ENCODE peak calls at places on chromosome 1, in nine cellular contexts. U is caudate nucleus; M is AG04450; X is stimulated activated CD8-positive, alpha-beta memory T cell treated with anti-CD3 and anti-CD28 coated beads, Interleukin-4, amount 100 ng/mL, for 24 hours; S is NCI-H187; J is M059J; O is endothelial cell of umbilical vein; I is NCI-H226; H is T-helper 2 cell. B is an unnamed sample.

GRCh38 chr1:109263597-109264378 is 14.4 kb downstream of the CELSR2 start:
- DNase-seq in U (peak), M (no peak), X (peak), S (no peak), J (peak), O (peak), I (peak), H (peak), B (peak)

GRCh38 chr1:38559180-38559874 is 300.2 kb downstream of the RRAGC start:
- DNase-seq in U (no peak), M (no peak), X (peak), S (no peak), J (no peak), O (no peak), I (no peak), H (peak), B (no peak)

GRCh38 chr1:181173761-181174371 is 85.4 kb downstream of the IER5 start:
- DNase-seq in U (no peak), M (no peak), X (no peak), S (no peak), J (peak), O (no peak), I (no peak), H (no peak), B (no peak)

GRCh38 chr1:29513357-29513756 is 277.0 kb downstream of the PTPRU start:
- DNase-seq in U (no peak), M (peak), X (no peak), S (no peak), J (peak), O (peak), I (peak), H (no peak), B (peak)

GRCh38 chr1:201597551-201598230 is 58.8 kb downstream of the NAV1 start:
- DNase-seq in U (no peak), M (no peak), X (no peak), S (peak), J (peak), O (peak), I (no peak), H (no peak), B (no peak)

GRCh38 chr1:154270833-154271232 is 1.6 kb upstream of the HAX1 start:
- DNase-seq in U (no peak), M (no peak), X (no peak), S (no peak), J (no peak), O (no peak), I (no peak), H (no peak), B (no peak)

GRCh38 chr1:50109647-50110075 is 941 bp downstream of the ELAVL4 start:
- DNase-seq in U (no peak), M (no peak), X (no peak), S (peak), J (no peak), O (no peak), I (no peak), H (no peak), B (peak)

GRCh38 chr1:93661829-93662474 is 19.7 kb downstream of the BCAR3 start:
- DNase-seq in U (no peak), M (peak), X (no peak), S (no peak), J (peak), O (peak), I (peak), H (no peak), B (no peak)

GRCh38 chr1:217134857-217135568 is 411.8 kb upstream of the ESRRG start:
- DNase-seq in U (no peak), M (no peak), X (no peak), S (no peak), J (peak), O (no peak), I (no peak), H (no peak), B (no peak)

GRCh38 chr1:204647114-204647804 is 38.3 kb downstream of the LRRN2 start:
- DNase-seq in U (no peak), M (peak), X (no peak), S (no peak), J (peak), O (peak), I (peak), H (no peak), B (no peak)

GRCh38 chr1:169475806-169476205 is 9.9 kb downstream of the SLC19A2 start:
- DNase-seq in U (no peak), M (no peak), X (no peak), S (no peak), J (no peak), O (no peak), I (no peak), H (no peak), B (no peak)

GRCh38 chr1:164524810-164525209 is 34.2 kb upstream of the PBX1 start:
- DNase-seq in U (no peak), M (no peak), X (no peak), S (no peak), J (peak), O (no peak), I (no peak), H (no peak), B (no peak)

GRCh38 chr1:206590025-206590834 is 22.0 kb downstream of the EIF2D start:
- DNase-seq in U (no peak), M (no peak), X (no peak), S (no peak), J (peak), O (no peak), I (no peak), H (no peak), B (no peak)

GRCh38 chr1:37660646-37661045 is 26.0 kb upstream of the RSPO1 start:
- DNase-seq in U (no peak), M (no peak), X (no peak), S (no peak), J (no peak), O (no peak), I (no peak), H (no peak), B (no peak)

GRCh38 chr1:17957588-17958267 is 149.9 kb upstream of the IGSF21 start:
- DNase-seq in U (no peak), M (no peak), X (no peak), S (no peak), J (no peak), O (no peak), I (no peak), H (no peak), B (no peak)

GRCh38 chr1:199522936-199523335 is 504.6 kb upstream of the NR5A2 start:
- DNase-seq in U (no peak), M (no peak), X (no peak), S (no peak), J (peak), O (no peak), I (no peak), H (no peak), B (no peak)

GRCh38 chr1:184052194-184052559 is 647 bp downstream of the TSEN15 start:
- DNase-seq in U (no peak), M (no peak), X (no peak), S (no peak), J (no peak), O (no peak), I (no peak), H (no peak), B (no peak)

GRCh38 chr1:69305621-69306020 is 262.1 kb upstream of the LRRC7 start:
- DNase-seq in U (no peak), M (no peak), X (no peak), S (no peak), J (no peak), O (no peak), I (no peak), H (no peak), B (no peak)

GRCh38 chr1:3312310-3312734 is 142.1 kb upstream of the ARHGEF16 start:
- DNase-seq in U (no peak), M (no peak), X (no peak), S (no peak), J (no peak), O (no peak), I (no peak), H (no peak), B (no peak)

GRCh38 chr1:56527548-56528302 is 51.6 kb downstream of the PLPP3 start:
- DNase-seq in U (no peak), M (no peak), X (no peak), S (no peak), J (no peak), O (peak), I (no peak), H (no peak), B (no peak)

GRCh38 chr1:116878804-116879477 is 30.8 kb upstream of the PTGFRN start:
- DNase-seq in U (no peak), M (no peak), X (no peak), S (peak), J (peak), O (peak), I (peak), H (no peak), B (no peak)

GRCh38 chr1:177170756-177171535 is at the start of gene BRINP2:
- DNase-seq in U (peak), M (no peak), X (no peak), S (peak), J (peak), O (peak), I (peak), H (no peak), B (peak)